ENCODE peak calls at places on chromosome 3, in nine cellular contexts. S is A549, E is AG09309, V is A673, J is progenitor cell of endocrine pancreas, H is cardiac muscle cell, L is HCT116, Y is astrocyte, X is Caco-2. U is an unnamed sample.

GRCh38 chr3:49519266-49519665 is 35.0 kb upstream of the BSN start:
- DNase-seq in H (no peak), S (no peak), J (no peak), E (no peak), L (no peak), Y (no peak), X (no peak), V (no peak), U (no peak)

GRCh38 chr3:190810957-190811356 is 51.5 kb downstream of the GMNC start:
- DNase-seq in E (no peak), X (no peak), S (no peak), V (no peak), H (no peak), L (no peak), J (no peak), Y (no peak), U (no peak)

GRCh38 chr3:117763561-117763960 is 1054.0 kb downstream of the TUSC7 start:
- DNase-seq in S (no peak), Y (no peak), E (no peak), L (no peak), J (no peak), V (no peak), H (no peak), X (no peak), U (no peak)

GRCh38 chr3:135539351-135539750 is 426.2 kb upstream of the PPP2R3A start:
- DNase-seq in Y (no peak), X (no peak), J (no peak), E (no peak), H (no peak), L (no peak), S (no peak), V (no peak), U (no peak)

GRCh38 chr3:148203263-148204010 is 494.3 kb upstream of the AGTR1 start:
- DNase-seq in L (no peak), V (peak), S (no peak), E (no peak), H (no peak), J (no peak), X (no peak), Y (no peak), U (no peak)

GRCh38 chr3:52128118-52128683 is 26.0 kb downstream of the POC1A start:
- DNase-seq in V (peak), X (peak), L (peak), H (peak), J (no peak), E (no peak), Y (peak), S (peak), U (peak)

GRCh38 chr3:113698213-113698742 is 1.8 kb upstream of the USF3 start:
- DNase-seq in S (no peak), J (no peak), X (no peak), V (no peak), Y (no peak), L (no peak), H (no peak), E (no peak), U (no peak)

GRCh38 chr3:131976448-131976847 is 58.4 kb downstream of the CPNE4 start:
- DNase-seq in S (no peak), Y (no peak), V (peak), X (no peak), J (no peak), H (no peak), L (no peak), E (no peak), U (no peak)

GRCh38 chr3:122874116-122874515 is 79.2 kb downstream of the SLC49A4 start:
- DNase-seq in Y (no peak), S (no peak), X (no peak), J (no peak), L (no peak), H (no peak), V (no peak), E (no peak), U (no peak)

GRCh38 chr3:113556556-113557335 is 24.4 kb downstream of the SIDT1 start:
- DNase-seq in X (peak), H (no peak), L (no peak), V (no peak), J (no peak), E (no peak), Y (no peak), S (no peak), U (no peak)

GRCh38 chr3:196189608-196190347 is 21.4 kb downstream of the ZDHHC19 start:
- DNase-seq in S (no peak), L (no peak), E (no peak), J (no peak), V (no peak), Y (no peak), H (no peak), X (no peak), U (no peak)

GRCh38 chr3:129836381-129837056 is 57.0 kb downstream of the TMCC1 start:
- DNase-seq in X (no peak), S (no peak), Y (no peak), H (no peak), L (no peak), V (peak), E (no peak), J (no peak), U (peak)

GRCh38 chr3:159837725-159838124 is 150.9 kb upstream of the IL12A start:
- DNase-seq in L (no peak), J (no peak), S (no peak), V (no peak), X (no peak), Y (no peak), H (no peak), E (no peak), U (no peak)
- TF ChIP-seq CTCF in L (no peak), J (no peak), S (no peak), V (no peak), X (no peak), Y (no peak), H (no peak), E (no peak), U (no peak)

DNA sequence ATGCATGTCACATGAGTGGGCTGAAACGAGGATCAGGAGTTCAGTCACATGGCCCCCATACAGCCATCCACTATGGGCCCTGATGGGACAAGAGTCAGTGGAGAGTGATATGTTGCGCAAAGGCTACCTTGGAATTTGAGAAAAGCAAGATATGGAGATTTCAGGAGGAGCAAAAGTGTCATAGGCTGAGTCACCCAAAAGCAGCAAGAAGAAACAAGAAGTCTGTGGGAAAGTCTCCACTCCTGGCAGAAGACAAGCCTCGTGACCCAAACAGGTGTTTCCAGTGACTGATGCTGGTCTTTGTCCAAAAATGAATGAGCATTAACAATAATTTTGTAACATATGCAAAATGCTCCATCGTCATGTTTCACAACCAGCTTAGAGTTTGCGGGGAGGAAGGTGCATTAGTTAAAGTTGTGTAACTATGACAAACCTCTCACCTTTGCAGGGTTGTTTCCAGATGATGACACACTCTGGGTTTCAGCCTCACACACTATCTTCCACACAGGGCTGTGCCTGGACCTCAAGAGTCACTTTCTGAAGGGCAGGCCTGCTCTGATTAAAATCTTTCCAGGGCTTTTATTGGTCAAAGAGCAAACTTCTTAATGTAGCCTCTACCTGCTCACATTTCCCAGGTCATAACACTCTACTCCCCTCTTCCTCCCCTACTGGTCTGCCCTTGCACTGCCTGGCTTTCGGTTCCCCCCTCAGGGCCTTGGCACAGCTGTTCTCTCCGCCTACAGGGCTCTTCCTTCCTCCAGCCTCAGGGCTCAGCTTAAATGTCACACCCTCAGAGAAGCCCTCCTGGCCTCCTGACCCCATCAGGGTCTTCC is 3.9 kb upstream of the DNASE1L3 start:
- DNase-seq in E (no peak), X (peak), Y (no peak), S (no peak), L (no peak), V (no peak), J (no peak), H (no peak), U (no peak)
- TF ChIP-seq CTCF in E (no peak), X (no peak), Y (no peak), S (no peak), L (no peak), V (no peak), J (no peak), H (no peak), U (peak)

GRCh38 chr3:168952551-168952950 is 711.0 kb downstream of the MECOM start:
- DNase-seq in L (peak), S (no peak), Y (peak), V (peak), E (no peak), X (no peak), J (no peak), H (peak), U (peak)
- TF ChIP-seq CTCF in L (peak), S (no peak), Y (peak), V (peak), E (no peak), X (no peak), J (no peak), H (peak), U (peak)

DNA sequence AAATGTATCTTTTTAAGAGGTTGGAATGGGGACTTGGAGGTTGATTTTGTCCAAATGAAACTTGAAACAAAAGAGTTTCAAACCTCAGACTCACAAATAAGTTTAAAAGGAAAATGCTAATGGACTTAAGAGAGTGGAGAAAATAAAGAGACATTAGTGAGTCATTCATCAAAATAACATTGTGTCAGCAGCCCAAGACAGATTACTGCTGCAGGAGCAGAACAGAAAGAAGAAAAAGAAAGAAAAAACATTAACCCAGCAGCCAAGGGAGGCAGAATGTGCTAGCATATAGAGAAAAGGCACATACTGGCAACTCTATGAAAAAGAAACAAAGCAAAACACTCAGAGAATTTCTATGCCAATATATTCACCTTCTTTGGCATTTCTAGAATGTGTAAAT is 42.6 kb downstream of the ADAMTS9 start:
- DNase-seq in V (no peak), X (no peak), J (no peak), L (no peak), E (no peak), S (no peak), Y (peak), H (no peak), U (no peak)
- TF ChIP-seq CTCF in V (no peak), X (no peak), J (no peak), L (no peak), E (no peak), S (no peak), Y (no peak), H (no peak), U (no peak)

GRCh38 chr3:133576169-133576568 is 2.7 kb downstream of the CDV3 start:
- DNase-seq in E (no peak), H (no peak), L (no peak), X (no peak), Y (no peak), J (no peak), V (no peak), S (no peak), U (no peak)

GRCh38 chr3:133574260-133574881 is 885 bp downstream of the CDV3 start:
- DNase-seq in S (no peak), V (peak), H (peak), Y (peak), X (peak), E (no peak), L (no peak), J (peak), U (peak)

GRCh38 chr3:133575121-133575520 is 1.6 kb downstream of the CDV3 start:
- DNase-seq in J (no peak), L (no peak), H (no peak), E (no peak), V (no peak), S (no peak), Y (no peak), X (no peak), U (no peak)

GRCh38 chr3:133583396-133583795 is 9.9 kb downstream of the CDV3 start:
- DNase-seq in H (no peak), Y (no peak), L (no peak), V (no peak), X (no peak), E (no peak), S (no peak), J (no peak), U (no peak)

DNA sequence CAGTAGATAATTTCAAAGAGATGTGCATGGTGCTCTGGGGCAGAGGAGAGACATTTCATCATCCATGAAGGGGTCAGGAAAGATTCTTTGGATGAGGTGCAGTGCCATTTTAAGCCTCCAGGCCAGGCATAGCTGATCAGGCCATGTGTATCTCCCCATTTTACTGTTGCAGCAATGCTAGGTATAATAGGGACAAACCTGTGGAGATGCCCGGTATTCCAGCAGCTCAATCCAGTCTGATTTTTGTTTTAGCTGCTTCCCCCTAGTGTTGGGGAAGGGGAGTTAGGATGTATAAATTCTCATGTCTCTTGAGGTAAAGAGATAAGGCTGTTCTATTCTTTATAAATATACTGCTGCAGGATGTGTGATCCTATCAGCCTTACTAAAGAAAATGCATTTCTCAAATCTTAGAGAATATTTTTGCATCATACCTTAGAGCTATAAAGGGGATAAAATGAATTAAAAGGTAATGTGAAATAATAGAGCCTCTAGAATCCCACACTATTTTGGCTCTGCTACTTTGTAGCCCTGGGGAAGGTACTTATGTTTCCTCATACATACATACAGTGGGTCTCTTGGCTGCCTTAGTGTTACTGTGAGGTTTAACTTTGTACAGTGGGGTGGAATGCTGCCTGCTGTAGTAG is 5.2 kb downstream of the CDV3 start:
- DNase-seq in V (peak), H (peak), J (no peak), S (peak), Y (peak), L (peak), X (peak), E (no peak), U (peak)
- TF ChIP-seq CTCF in V (peak), H (peak), J (peak), S (peak), Y (peak), L (peak), X (peak), E (peak), U (peak)

GRCh38 chr3:138396752-138397410 is 37.5 kb upstream of the ESYT3 start:
- DNase-seq in Y (no peak), E (no peak), S (no peak), X (no peak), L (no peak), H (no peak), V (no peak), J (no peak), U (no peak)

GRCh38 chr3:138395865-138396751 is 38.3 kb upstream of the ESYT3 start:
- DNase-seq in J (no peak), H (no peak), L (no peak), E (no peak), X (no peak), S (no peak), Y (no peak), V (no peak), U (no peak)

GRCh38 chr3:138398791-138399575 is 35.4 kb upstream of the ESYT3 start:
- DNase-seq in X (peak), L (no peak), J (no peak), S (no peak), V (no peak), H (no peak), Y (no peak), E (no peak), U (no peak)

GRCh38 chr3:138399766-138400165 is 34.6 kb upstream of the ESYT3 start:
- DNase-seq in E (no peak), J (no peak), V (no peak), H (no peak), L (no peak), X (peak), S (no peak), Y (no peak), U (no peak)

GRCh38 chr3:138397983-138398382 is 36.4 kb upstream of the ESYT3 start:
- DNase-seq in E (no peak), X (no peak), J (no peak), L (no peak), Y (no peak), S (no peak), H (no peak), V (no peak), U (no peak)
- TF ChIP-seq CTCF in E (peak), X (no peak), J (no peak), L (peak), Y (no peak), S (no peak), H (no peak), V (no peak), U (peak)

DNA sequence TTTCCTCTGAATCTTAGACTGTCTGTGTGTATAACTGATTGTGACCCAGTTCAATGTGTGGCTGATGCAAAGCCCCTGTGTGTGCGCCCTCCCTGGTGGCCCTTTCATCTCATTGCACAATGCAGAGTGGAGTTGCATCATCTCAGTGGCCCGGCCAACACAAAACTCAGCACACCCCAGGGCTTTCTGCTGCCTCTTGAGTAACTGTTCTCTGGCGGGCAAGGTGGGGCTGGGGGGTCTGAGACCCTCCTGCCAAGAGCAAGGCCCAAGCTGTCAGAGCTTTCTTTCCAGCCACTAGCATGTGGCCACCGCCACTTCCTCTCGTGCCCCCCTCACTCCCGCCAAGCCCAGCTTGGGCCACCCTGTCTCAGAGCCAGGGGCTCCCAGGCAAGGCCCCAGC is 80.7 kb upstream of the ALDH1L1 start:
- DNase-seq in Y (no peak), X (no peak), H (no peak), V (peak), J (no peak), L (no peak), E (peak), S (no peak), U (peak)
- TF ChIP-seq CTCF in Y (no peak), X (no peak), H (peak), V (peak), J (peak), L (no peak), E (no peak), S (no peak), U (peak)

GRCh38 chr3:19543212-19543841 is 390.7 kb downstream of the EFHB start:
- DNase-seq in J (no peak), X (peak), Y (no peak), S (no peak), H (peak), V (peak), E (no peak), L (peak), U (no peak)
- TF ChIP-seq CTCF in J (peak), X (peak), Y (no peak), S (peak), H (no peak), V (peak), E (no peak), L (no peak), U (no peak)

GRCh38 chr3:32148356-32148755 is 41.9 kb downstream of the GPD1L start:
- DNase-seq in S (no peak), E (no peak), L (no peak), Y (peak), H (no peak), J (no peak), V (no peak), X (peak), U (no peak)
- TF ChIP-seq CTCF in S (no peak), E (no peak), L (no peak), Y (no peak), H (no peak), J (no peak), V (no peak), X (no peak), U (no peak)

DNA sequence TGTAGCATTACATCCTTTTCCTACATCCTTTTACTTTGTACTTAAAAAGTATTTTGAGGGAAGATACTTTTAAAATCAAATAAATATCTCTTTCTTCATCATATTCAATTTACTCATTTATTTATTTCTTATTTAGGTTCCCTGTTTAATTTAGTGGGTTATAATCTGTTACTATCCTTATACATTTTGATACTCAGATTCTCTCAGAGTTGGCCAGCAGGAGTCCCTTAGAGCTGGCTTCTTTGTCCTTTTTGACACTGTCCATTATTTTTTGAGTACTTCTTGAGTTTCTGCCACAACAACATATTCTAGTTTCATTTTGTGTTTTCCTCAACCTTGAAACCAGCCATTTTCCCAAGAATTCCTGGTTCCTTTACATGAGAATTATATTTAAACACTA is 111.6 kb upstream of the DCBLD2 start:
- DNase-seq in E (no peak), S (no peak), J (no peak), V (no peak), L (no peak), H (no peak), X (no peak), Y (no peak), U (no peak)
- TF ChIP-seq CTCF in E (no peak), S (no peak), J (peak), V (no peak), L (no peak), H (no peak), X (no peak), Y (no peak), U (peak)

U was measured in HFFc6.